ENCODE peak calls at places on chromosome 1, in nine cellular contexts. H is globus pallidus; K is T-helper 1 cell; R is BE2C; P is effector CD4-positive, alpha-beta T cell; L is activated T-cell treated with anti-CD3 and anti-CD28 coated beads, Interleukin-2, amount 50 U/mL, for 24 hours; Y is AG08395; D is AG20443; F is NCI-H1930. X is an unnamed sample.

GRCh38 chr1:192170196-192170984 is 12.1 kb downstream of the RGS18 start:
- DNase-seq in L (no peak), P (no peak), K (no peak), H (no peak), R (no peak), Y (no peak), F (no peak), D (no peak), X (no peak)

GRCh38 chr1:180548686-180549326 is 10.0 kb upstream of the OVAAL start:
- DNase-seq in R (no peak), D (no peak), P (no peak), K (no peak), F (no peak), Y (no peak), H (no peak), L (no peak), X (no peak)

GRCh38 chr1:44642925-44643324 is 31.4 kb downstream of the TMEM53 start:
- DNase-seq in H (no peak), L (no peak), Y (no peak), D (no peak), R (no peak), F (no peak), P (no peak), K (no peak), X (no peak)

GRCh38 chr1:225815526-225816178 is 5.7 kb downstream of the EPHX1 start:
- DNase-seq in P (no peak), H (no peak), D (no peak), R (no peak), L (no peak), K (no peak), Y (no peak), F (no peak), X (no peak)

GRCh38 chr1:168437821-168438220 is 106.0 kb downstream of the XCL2 start:
- DNase-seq in K (no peak), L (no peak), H (no peak), P (no peak), F (no peak), R (no peak), Y (no peak), D (no peak), X (no peak)

GRCh38 chr1:202193614-202194327 is at the start of gene LGR6:
- DNase-seq in D (no peak), R (no peak), F (no peak), P (no peak), H (no peak), Y (no peak), K (no peak), L (no peak), X (no peak)

GRCh38 chr1:101592861-101593260 is 356.0 kb downstream of the S1PR1 start:
- DNase-seq in L (no peak), K (no peak), F (no peak), D (no peak), R (no peak), Y (no peak), P (no peak), H (no peak), X (no peak)

GRCh38 chr1:44084998-44085675 is 33.5 kb upstream of the KLF17 start:
- DNase-seq in H (no peak), K (no peak), Y (peak), L (no peak), D (peak), F (no peak), P (no peak), R (no peak), X (no peak)

GRCh38 chr1:99963041-99963795 is 6.6 kb upstream of the SLC35A3 start:
- DNase-seq in K (no peak), P (no peak), D (peak), H (no peak), F (no peak), L (no peak), R (no peak), Y (peak), X (no peak)

GRCh38 chr1:25737151-25737550 is 62.8 kb upstream of the SELENON start:
- DNase-seq in R (peak), P (no peak), F (no peak), H (peak), D (peak), K (no peak), Y (no peak), L (no peak), X (no peak)

GRCh38 chr1:151512801-151513625 is 1.8 kb downstream of the CGN start:
- DNase-seq in P (no peak), R (no peak), L (no peak), H (no peak), K (no peak), D (no peak), Y (no peak), F (no peak), X (no peak)

X was measured in NCI-H1048.